ENCODE peak calls at places on chromosomes 16 and 17, in nine cellular contexts. G is heart left ventricle; A is tibial artery; B is sigmoid colon; C is naive thymus-derived CD4-positive, alpha-beta T cell; T is heart right ventricle; Q is H1; H is aorta; S is neuronal stem cell. V is an unnamed sample. For H3K4me1, the result is how much of the 10 kb centered on the place peaks cover.

GRCh38 chr16:81319221-81319912 is 4.6 kb downstream of the GAN start:
- DNase-seq in G (no peak), A (no peak), B (no peak), C (no peak), T (no peak), Q (no peak), H (no peak), S (no peak), V (no peak)

GRCh38 chr16:66515543-66516171 is 34.3 kb downstream of the TK2 start:
- DNase-seq in G (no peak), A (peak), B (peak), C (no peak), T (no peak), Q (peak), H (peak), S (no peak), V (no peak)

GRCh38 chr16:21021316-21021715 is 120.7 kb downstream of the LYRM1 start:
- DNase-seq in G (no peak), A (no peak), B (no peak), C (no peak), T (no peak), Q (no peak), H (no peak), S (no peak), V (no peak)

GRCh38 chr17:57471941-57472368 is 215.6 kb downstream of the MSI2 start:
- DNase-seq in G (no peak), A (no peak), B (no peak), C (no peak), T (no peak), Q (no peak), H (no peak), S (peak), V (no peak)

GRCh38 chr16:74607967-74608356 is 1.0 kb upstream of the GLG1 start:
- DNase-seq in G (no peak), A (peak), B (no peak), C (no peak), T (no peak), Q (peak), H (no peak), S (no peak), V (no peak)

GRCh38 chr17:69093279-69093789 is 32.6 kb upstream of the ABCA9 start:
- DNase-seq in G (no peak), A (no peak), B (no peak), C (no peak), T (no peak), Q (no peak), H (no peak), S (no peak), V (no peak)

GRCh38 chr17:325270-325976 is 27.2 kb downstream of the RPH3AL start:
- DNase-seq in G (peak), A (no peak), B (peak), C (no peak), T (no peak), Q (no peak), H (peak), S (no peak), V (no peak)

GRCh38 chr16:89256651-89257254 is 39.2 kb downstream of the ZNF778 start:
- DNase-seq in G (no peak), A (peak), B (peak), C (peak), T (no peak), Q (peak), H (peak), S (no peak), V (no peak)

GRCh38 chr16:89159174-89159849 is 12.2 kb upstream of the CDH15 start:
- DNase-seq in G (no peak), A (no peak), B (no peak), C (no peak), T (no peak), Q (no peak), H (no peak), S (no peak), V (no peak)

GRCh38 chr16:50310308-50311133 is 44.2 kb downstream of the ADCY7 start:
- DNase-seq in G (no peak), A (no peak), B (peak), C (no peak), T (no peak), Q (peak), H (no peak), S (no peak), V (no peak)

GRCh38 chr17:45186955-45187354 is 25.3 kb downstream of the HEXIM2 start:
- DNase-seq in G (no peak), A (no peak), B (no peak), C (no peak), T (no peak), Q (no peak), H (no peak), S (no peak), V (no peak)

GRCh38 chr17:64178011-64178825 is 48.3 kb upstream of the ERN1 start:
- DNase-seq in G (no peak), A (no peak), B (no peak), C (no peak), T (no peak), Q (no peak), H (no peak), S (no peak), V (no peak)

GRCh38 chr17:41140360-41141132 is at the start of gene KRTAP4-6:
- DNase-seq in G (no peak), A (no peak), B (no peak), C (no peak), T (no peak), Q (no peak), H (no peak), S (no peak), V (no peak)

GRCh38 chr17:41415411-41415810 is 9.0 kb downstream of the KRT37 start:
- DNase-seq in G (no peak), A (no peak), B (no peak), C (no peak), T (no peak), Q (no peak), H (no peak), S (no peak), V (no peak)

GRCh38 chr17:17750881-17751280 is 69.6 kb downstream of the RAI1 start:
- DNase-seq in G (no peak), A (no peak), B (no peak), C (peak), T (no peak), Q (no peak), H (no peak), S (no peak), V (no peak)

GRCh38 chr17:55588446-55588845 is 77.2 kb upstream of the SMIM36 start:
- DNase-seq in G (no peak), A (no peak), B (no peak), C (no peak), T (no peak), Q (no peak), H (no peak), S (no peak), V (no peak)

GRCh38 chr17:43856141-43856540 is 9.2 kb downstream of the CD300LG start:
- DNase-seq in G (no peak), A (no peak), B (no peak), C (no peak), T (no peak), Q (no peak), H (no peak), S (no peak), V (no peak)

GRCh38 chr17:43855061-43855460 is 8.1 kb downstream of the CD300LG start:
- DNase-seq in G (no peak), A (no peak), B (no peak), C (no peak), T (no peak), Q (no peak), H (no peak), S (no peak), V (no peak)

GRCh38 chr17:43858201-43858600 is 11.2 kb downstream of the CD300LG start:
- DNase-seq in G (no peak), A (no peak), B (no peak), C (no peak), T (no peak), Q (no peak), H (no peak), S (no peak), V (no peak)

GRCh38 chr17:43854498-43854897 is 7.5 kb downstream of the CD300LG start:
- DNase-seq in G (no peak), A (no peak), B (no peak), C (no peak), T (no peak), Q (no peak), H (no peak), S (no peak), V (no peak)

GRCh38 chr17:43857141-43857540 is 10.2 kb downstream of the CD300LG start:
- DNase-seq in G (no peak), A (no peak), B (no peak), C (no peak), T (no peak), Q (no peak), H (no peak), S (no peak), V (no peak)
- H3K4me1 ChIP-seq in G (under half), A (under half), B (under half), C (under half), T (half or more), Q (under half), H (under half), S (under half), V (under half)

DNA sequence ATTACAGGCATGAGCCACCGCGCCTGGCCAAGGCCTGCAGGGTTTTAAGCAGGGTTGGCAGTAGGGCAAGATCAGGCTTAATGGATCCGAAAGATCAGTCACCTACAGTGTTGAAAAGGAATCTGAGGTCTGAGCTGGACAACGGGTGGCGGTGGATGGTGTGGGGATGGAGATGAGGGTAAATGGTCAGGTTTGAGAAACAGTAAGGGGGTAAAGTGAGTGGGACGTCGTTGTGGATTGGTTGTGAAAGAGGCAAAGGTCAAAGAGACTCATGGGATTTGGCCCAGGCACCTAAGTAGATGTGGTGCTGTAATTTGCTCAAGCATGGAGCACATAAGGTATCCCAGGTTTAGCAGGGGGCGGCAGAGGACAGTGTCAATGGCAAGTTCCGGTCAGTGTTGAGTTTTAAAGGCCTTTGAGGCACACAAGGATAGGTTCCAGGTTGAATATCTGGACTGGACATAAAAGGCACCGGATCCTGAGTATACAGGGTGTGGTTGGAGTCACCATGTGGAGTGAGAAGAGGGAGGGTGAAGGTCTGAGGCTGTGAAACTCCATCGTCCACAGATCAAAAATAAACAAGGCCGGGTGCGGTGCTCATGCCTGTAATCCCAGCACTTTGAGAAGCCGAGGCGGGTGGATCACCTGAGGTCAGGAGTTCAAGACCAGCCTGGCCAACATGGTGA is 1.1 kb upstream of the SLC16A5 start:
- DNase-seq in G (no peak), A (no peak), B (no peak), C (no peak), T (no peak), Q (no peak), H (no peak), S (no peak), V (no peak)
- H3K4me1 ChIP-seq in G (under half), A (under half), B (under half), C (under half), T (under half), Q (under half), H (under half), S (under half), V (under half)

GRCh38 chr17:48553190-48553547 is 8.3 kb upstream of the HOXB2 start:
- DNase-seq in G (no peak), A (no peak), B (peak), C (no peak), T (no peak), Q (no peak), H (no peak), S (no peak), V (no peak)
- H3K4me1 ChIP-seq in G (under half), A (under half), B (under half), C (under half), T (under half), Q (under half), H (under half), S (under half), V (under half)

DNA sequence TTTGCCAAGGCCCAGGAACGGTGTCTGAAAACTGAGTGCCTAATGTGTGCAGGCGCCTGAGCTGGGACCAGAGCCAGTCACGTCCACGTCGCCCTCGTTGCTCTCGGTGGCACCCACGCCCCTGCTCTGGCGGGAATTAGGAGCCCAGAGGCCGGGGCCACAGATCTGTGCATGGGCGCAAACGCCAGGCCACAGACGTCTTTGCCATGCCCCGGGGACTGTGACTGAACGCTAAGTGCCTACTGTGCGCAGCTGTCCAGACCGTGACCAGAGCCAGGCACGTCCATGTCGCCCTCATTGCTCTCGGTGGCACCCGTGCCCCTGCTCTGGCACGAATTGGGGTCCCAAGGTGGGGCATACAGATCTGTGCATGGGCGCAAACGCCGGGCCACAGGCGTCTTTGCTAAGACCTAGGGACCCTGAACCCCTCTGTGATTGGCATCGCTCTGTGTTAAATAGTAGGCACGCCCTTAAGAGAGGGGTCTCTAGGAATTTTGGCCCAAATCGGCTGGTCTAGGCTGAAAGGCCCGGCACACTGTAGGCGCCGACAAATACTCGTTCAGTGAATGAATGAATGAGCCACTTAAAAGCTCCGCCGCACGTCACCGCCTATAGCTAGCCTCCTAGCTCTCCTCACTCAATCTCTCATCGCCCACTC is 830 bp upstream of the UBALD1 start:
- DNase-seq in G (no peak), A (no peak), B (no peak), C (peak), T (no peak), Q (no peak), H (no peak), S (no peak), V (no peak)
- H3K4me1 ChIP-seq in G (under half), A (half or more), B (under half), C (under half), T (half or more), Q (half or more), H (under half), S (under half), V (half or more)

GRCh38 chr16:12627394-12627793 is 176.3 kb downstream of the CPPED1 start:
- DNase-seq in G (no peak), A (no peak), B (no peak), C (no peak), T (no peak), Q (no peak), H (no peak), S (no peak), V (no peak)

GRCh38 chr16:12626411-12626810 is 177.3 kb downstream of the CPPED1 start:
- DNase-seq in G (no peak), A (no peak), B (no peak), C (no peak), T (no peak), Q (no peak), H (no peak), S (no peak), V (no peak)

GRCh38 chr16:12625716-12626115 is 178.0 kb downstream of the CPPED1 start:
- DNase-seq in G (no peak), A (no peak), B (no peak), C (no peak), T (no peak), Q (no peak), H (no peak), S (no peak), V (no peak)

GRCh38 chr16:12628526-12628925 is 175.2 kb downstream of the CPPED1 start:
- DNase-seq in G (no peak), A (no peak), B (no peak), C (no peak), T (no peak), Q (no peak), H (no peak), S (no peak), V (no peak)

GRCh38 chr16:12625068-12625467 is 178.6 kb downstream of the CPPED1 start:
- DNase-seq in G (no peak), A (no peak), B (no peak), C (no peak), T (no peak), Q (no peak), H (no peak), S (no peak), V (no peak)
- H3K4me1 ChIP-seq in G (under half), A (under half), B (under half), C (under half), T (under half), Q (under half), H (under half), S (under half), V (under half)

GRCh38 chr16:707062-707538 is 1.5 kb upstream of the FBXL16 start:
- DNase-seq in G (no peak), A (no peak), B (no peak), C (no peak), T (no peak), Q (no peak), H (no peak), S (no peak), V (no peak)
- H3K4me1 ChIP-seq in G (under half), A (under half), B (under half), C (under half), T (under half), Q (under half), H (under half), S (under half), V (under half)

GRCh38 chr17:49633762-49634486 is 44.0 kb downstream of the SPOP start:
- DNase-seq in G (no peak), A (no peak), B (no peak), C (no peak), T (no peak), Q (no peak), H (no peak), S (peak), V (no peak)
- H3K4me1 ChIP-seq in G (half or more), A (half or more), B (under half), C (under half), T (half or more), Q (under half), H (under half), S (under half), V (under half)

GRCh38 chr17:31248986-31249385 is 48.1 kb downstream of the OMG start:
- DNase-seq in G (no peak), A (no peak), B (no peak), C (no peak), T (no peak), Q (no peak), H (no peak), S (no peak), V (no peak)

GRCh38 chr17:31250229-31250628 is 46.8 kb downstream of the OMG start:
- DNase-seq in G (no peak), A (no peak), B (no peak), C (no peak), T (no peak), Q (no peak), H (no peak), S (no peak), V (no peak)

GRCh38 chr17:31251075-31251474 is 46.0 kb downstream of the OMG start:
- DNase-seq in G (no peak), A (no peak), B (no peak), C (no peak), T (no peak), Q (no peak), H (no peak), S (no peak), V (no peak)

GRCh38 chr17:31251618-31252328 is 45.3 kb downstream of the OMG start:
- DNase-seq in G (no peak), A (no peak), B (no peak), C (no peak), T (no peak), Q (no peak), H (no peak), S (no peak), V (no peak)

DNA sequence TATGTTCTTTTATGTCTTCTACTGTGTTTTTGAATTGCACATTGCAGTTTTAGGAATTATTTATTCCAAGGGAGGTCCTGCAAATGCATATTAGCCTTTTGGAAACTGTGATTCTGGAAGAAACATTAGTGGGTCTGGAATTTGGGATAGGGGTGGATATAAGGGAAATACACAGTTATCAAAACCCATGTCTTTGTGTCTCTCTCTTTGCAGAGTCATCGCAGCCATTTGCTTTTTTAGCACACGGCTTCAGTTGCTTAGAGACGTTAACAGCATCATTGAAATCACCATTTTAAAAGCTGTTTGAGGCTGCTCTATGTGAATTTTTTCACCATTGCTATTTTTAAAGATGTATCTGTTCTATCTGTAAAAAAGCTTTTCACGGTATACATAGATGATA is 47.3 kb downstream of the OMG start:
- DNase-seq in G (no peak), A (no peak), B (no peak), C (no peak), T (no peak), Q (no peak), H (no peak), S (no peak), V (no peak)
- H3K4me1 ChIP-seq in G (under half), A (under half), B (under half), C (under half), T (under half), Q (under half), H (under half), S (under half), V (under half)

GRCh38 chr16:23842137-23842600 is 6.4 kb downstream of the PRKCB start:
- DNase-seq in G (no peak), A (no peak), B (no peak), C (no peak), T (no peak), Q (no peak), H (no peak), S (no peak), V (no peak)
- H3K4me1 ChIP-seq in G (under half), A (under half), B (under half), C (under half), T (under half), Q (under half), H (under half), S (under half), V (under half)

GRCh38 chr16:70693231-70693671 is 7.4 kb upstream of the MTSS2 start:
- DNase-seq in G (peak), A (peak), B (peak), C (no peak), T (peak), Q (no peak), H (no peak), S (no peak), V (no peak)

GRCh38 chr16:70694088-70694487 is 8.2 kb upstream of the MTSS2 start:
- DNase-seq in G (no peak), A (no peak), B (no peak), C (no peak), T (no peak), Q (no peak), H (no peak), S (no peak), V (no peak)

GRCh38 chr16:70695351-70696070 is 9.7 kb upstream of the MTSS2 start:
- DNase-seq in G (peak), A (no peak), B (no peak), C (no peak), T (peak), Q (no peak), H (no peak), S (no peak), V (no peak)

GRCh38 chr16:70696368-70696767 is 10.5 kb upstream of the MTSS2 start:
- DNase-seq in G (no peak), A (no peak), B (no peak), C (no peak), T (no peak), Q (no peak), H (no peak), S (no peak), V (no peak)

DNA sequence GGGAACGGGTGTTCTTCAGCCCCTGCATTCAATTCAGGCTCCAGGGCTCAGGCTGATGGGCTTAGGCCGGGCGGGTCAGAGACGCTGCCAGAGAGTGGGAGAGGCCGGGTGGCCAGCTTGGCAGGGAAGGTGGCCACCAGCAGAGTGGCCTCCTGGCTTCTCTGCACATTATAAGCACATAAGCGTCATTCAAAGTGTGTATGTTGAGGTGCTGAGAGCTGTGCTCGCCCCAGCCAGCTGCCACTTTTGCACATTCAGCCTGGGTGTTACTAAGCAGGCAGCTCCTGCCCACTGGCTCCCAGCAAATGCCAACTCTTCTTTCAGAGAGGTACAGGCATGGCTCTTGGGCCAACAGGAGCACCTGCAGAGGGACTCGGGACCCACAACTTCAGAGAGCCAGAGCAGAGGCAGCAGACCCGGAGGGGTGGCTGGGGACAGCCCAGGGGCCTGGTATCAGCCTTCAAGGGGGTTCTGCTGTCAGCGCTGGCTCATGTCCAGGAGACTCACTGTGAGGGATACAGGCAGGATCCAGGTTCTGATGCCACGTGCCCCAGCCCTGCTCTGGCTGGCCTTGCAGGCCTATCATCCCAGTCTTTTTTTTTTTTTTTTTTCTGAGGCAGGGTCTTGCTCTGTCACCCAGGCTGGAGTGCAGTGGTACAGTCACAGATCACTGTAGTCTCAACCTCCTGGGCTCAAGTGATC is 8.8 kb upstream of the MTSS2 start:
- DNase-seq in G (no peak), A (no peak), B (no peak), C (no peak), T (no peak), Q (no peak), H (no peak), S (no peak), V (no peak)
- H3K4me1 ChIP-seq in G (half or more), A (half or more), B (under half), C (under half), T (half or more), Q (under half), H (under half), S (under half), V (half or more)